ENCODE peak calls at places on chromosomes 11 and 22, in four cellular contexts. X is K562, R is HCT116, W is testis. I is an unnamed sample.

GRCh38 chr22:34306361-34306760 is 386.1 kb upstream of the LARGE1 start:
- DNase-seq in W (no peak), X (no peak), R (no peak), I (no peak)

GRCh38 chr11:37502202-37502601 is 904.2 kb upstream of the RAG2 start:
- DNase-seq in W (no peak), X (no peak), R (no peak), I (no peak)

GRCh38 chr11:14237333-14237988 is 121.5 kb downstream of the RRAS2 start:
- DNase-seq in R (no peak), W (no peak), X (no peak), I (no peak)

GRCh38 chr11:1402776-1403620 is 13.3 kb downstream of the BRSK2 start:
- DNase-seq in W (no peak), R (no peak), X (no peak), I (no peak)

GRCh38 chr22:35894937-35895708 is 133.5 kb downstream of the RBFOX2 start:
- DNase-seq in X (no peak), R (no peak), W (peak; percentile 74), I (peak; percentile 46)

GRCh38 chr11:131584694-131585592 is 214.5 kb downstream of the NTM start:
- DNase-seq in W (peak; percentile 28), R (no peak), X (peak; percentile 37), I (no peak)

GRCh38 chr22:41052661-41053490 is 39.5 kb upstream of the EP300 start:
- DNase-seq in W (no peak), R (no peak), X (no peak), I (peak; percentile 25)

GRCh38 chr22:43825651-43826050 is 13.5 kb upstream of the EFCAB6 start:
- DNase-seq in W (no peak), R (no peak), X (no peak), I (no peak)

GRCh38 chr11:827146-827860 is 416 bp upstream of the CRACR2B start:
- DNase-seq in R (no peak), W (no peak), X (peak; percentile 55), I (no peak)

GRCh38 chr11:113578164-113578455 is 102.9 kb upstream of the DRD2 start:
- DNase-seq in W (no peak), X (no peak), R (no peak), I (no peak)

GRCh38 chr11:120244476-120244875 is 4.5 kb downstream of the POU2F3 start:
- DNase-seq in X (no peak), R (no peak), W (no peak), I (no peak)

GRCh38 chr11:11960687-11961086 is 47.7 kb downstream of the DKK3 start:
- DNase-seq in R (no peak), W (no peak), X (no peak), I (no peak)

GRCh38 chr11:39992550-39992949 is 1466.9 kb downstream of the LRRC4C start:
- DNase-seq in X (no peak), R (no peak), W (no peak), I (no peak)

GRCh38 chr22:47396105-47396504 is 633.7 kb downstream of the TBC1D22A start:
- DNase-seq in W (no peak), R (no peak), X (no peak), I (no peak)

GRCh38 chr11:72234920-72235319 is 9.1 kb downstream of the PHOX2A start:
- DNase-seq in X (no peak), W (no peak), R (no peak), I (peak; percentile 45)

GRCh38 chr11:107567739-107568335 is 2.3 kb upstream of the ALKBH8 start:
- DNase-seq in X (no peak), W (no peak), R (no peak), I (no peak)

GRCh38 chr11:61701298-61701993 is 21.3 kb downstream of the DAGLA start:
- DNase-seq in R (peak; percentile 22), W (peak; percentile 25), X (peak; percentile 67), I (no peak)

GRCh38 chr11:93895106-93895862 is 44.9 kb upstream of the VSTM5 start:
- DNase-seq in X (peak; percentile 46), R (peak; percentile 59), W (peak; percentile 44), I (peak; percentile 34)

GRCh38 chr11:115765803-115766239 is 261.6 kb upstream of the CADM1 start:
- DNase-seq in W (no peak), X (no peak), R (no peak), I (no peak)

GRCh38 chr11:93199616-93200015 is 1.8 kb upstream of the SLC36A4 start:
- DNase-seq in W (no peak), X (no peak), R (no peak), I (no peak)

GRCh38 chr11:11381471-11382100 is 28.5 kb upstream of the CSNK2A3 start:
- DNase-seq in X (no peak), W (no peak), R (no peak), I (no peak)

GRCh38 chr22:26673485-26673884 is 16.1 kb downstream of the MIAT start:
- DNase-seq in W (no peak), R (no peak), X (no peak), I (no peak)

GRCh38 chr22:41264408-41264941 is 21.5 kb downstream of the RANGAP1 start:
- DNase-seq in W (no peak), R (no peak), X (no peak), I (no peak)

GRCh38 chr11:34192481-34193401 is 87.3 kb downstream of the NAT10 start:
- DNase-seq in R (peak; percentile 60), W (peak; percentile 50), X (no peak), I (peak; percentile 84)

GRCh38 chr22:49302530-49302929 is 525.1 kb downstream of the BRD1 start:
- DNase-seq in X (no peak), R (no peak), W (peak; percentile 10), I (no peak)

GRCh38 chr22:42906605-42907338 is 49.7 kb upstream of the ARFGAP3 start:
- DNase-seq in W (peak; percentile 66), X (no peak), R (no peak), I (peak; percentile 68)

GRCh38 chr11:86138958-86139357 is 70.1 kb upstream of the PICALM start:
- DNase-seq in W (no peak), X (no peak), R (no peak), I (no peak)

GRCh38 chr22:18032455-18033101 is 8.2 kb upstream of the MICAL3 start:
- DNase-seq in R (peak; percentile 60), X (no peak), W (no peak), I (no peak)

GRCh38 chr22:20591660-20592310 is 84.4 kb downstream of the MED15 start:
- DNase-seq in R (peak; percentile 19), X (peak; percentile 96), W (peak; percentile 44), I (no peak)

GRCh38 chr11:46422588-46422987 is 31.0 kb upstream of the CHRM4 start:
- DNase-seq in W (no peak), X (no peak), R (no peak), I (no peak)

GRCh38 chr22:23520875-23521441 is 59.1 kb downstream of the IGLL1 start:
- DNase-seq in R (no peak), W (peak; percentile 65), X (peak; percentile 20), I (no peak)

GRCh38 chr22:46281866-46282678 is 14.3 kb downstream of the TTC38 start:
- DNase-seq in W (no peak), X (no peak), R (no peak), I (no peak)

DNA sequence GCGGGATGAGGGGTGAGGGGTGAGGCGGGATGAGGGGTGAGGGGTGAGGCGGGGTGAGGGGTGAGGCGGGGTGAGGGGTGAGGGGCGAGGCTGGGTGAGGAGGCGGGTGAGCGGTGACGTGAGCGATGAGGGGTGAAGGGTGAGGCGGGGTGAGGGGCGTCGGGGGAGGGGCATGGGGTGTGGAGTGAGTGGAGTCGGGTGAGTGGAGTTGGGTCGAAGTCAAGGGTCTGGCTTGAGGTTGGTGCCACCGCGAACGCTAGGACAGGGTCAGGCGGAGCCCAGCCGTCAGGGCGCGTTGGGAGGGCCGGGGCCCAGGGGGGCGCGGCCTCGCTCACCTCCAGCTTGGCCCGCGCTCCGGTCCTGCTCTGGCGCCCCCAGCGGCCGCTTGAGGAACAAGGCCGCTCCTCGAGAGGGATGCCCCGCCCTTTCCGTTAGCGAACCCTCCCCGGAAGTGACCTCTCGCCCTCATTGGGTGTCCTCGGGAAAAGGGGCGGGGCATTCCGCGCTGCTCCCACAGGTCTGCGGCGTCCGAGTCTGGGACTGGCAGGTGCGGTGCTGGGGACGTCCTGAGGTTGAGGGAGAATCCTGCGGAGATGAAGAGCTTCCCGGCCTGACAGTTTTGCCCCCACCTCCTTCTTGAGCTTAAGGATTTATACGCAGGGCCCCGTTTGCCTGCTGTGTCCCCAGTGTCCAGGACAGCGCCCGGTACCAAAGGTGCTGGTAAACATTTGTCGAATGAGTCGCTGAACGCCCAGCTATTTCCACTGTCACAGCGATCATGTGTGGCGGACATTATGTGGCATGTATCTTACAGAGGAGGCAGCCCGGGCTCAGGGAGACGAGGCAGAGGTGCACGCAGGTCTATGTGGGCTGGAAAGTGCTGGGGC is at the start of gene SYCE3:
- DNase-seq in X (peak; percentile 94), R (peak; percentile 89), W (peak; percentile 98), I (peak; percentile 98)
- TF ChIP-seq POLR2A in X (peak; percentile 61), R (no peak), W (peak; percentile 27), I (peak; percentile 85)

GRCh38 chr11:67356867-67357561 is 3.7 kb upstream of the POLD4 start:
- DNase-seq in R (no peak), W (peak; percentile 67), X (peak; percentile 77), I (peak; percentile 78)
- H3K4me1 ChIP-seq in R (peaks cover 50% of the 10 kb centered on the region), W (peaks cover 34% of the 10 kb centered on the region), X (peaks cover 40% of the 10 kb centered on the region), I (peaks cover 30% of the 10 kb centered on the region)

DNA sequence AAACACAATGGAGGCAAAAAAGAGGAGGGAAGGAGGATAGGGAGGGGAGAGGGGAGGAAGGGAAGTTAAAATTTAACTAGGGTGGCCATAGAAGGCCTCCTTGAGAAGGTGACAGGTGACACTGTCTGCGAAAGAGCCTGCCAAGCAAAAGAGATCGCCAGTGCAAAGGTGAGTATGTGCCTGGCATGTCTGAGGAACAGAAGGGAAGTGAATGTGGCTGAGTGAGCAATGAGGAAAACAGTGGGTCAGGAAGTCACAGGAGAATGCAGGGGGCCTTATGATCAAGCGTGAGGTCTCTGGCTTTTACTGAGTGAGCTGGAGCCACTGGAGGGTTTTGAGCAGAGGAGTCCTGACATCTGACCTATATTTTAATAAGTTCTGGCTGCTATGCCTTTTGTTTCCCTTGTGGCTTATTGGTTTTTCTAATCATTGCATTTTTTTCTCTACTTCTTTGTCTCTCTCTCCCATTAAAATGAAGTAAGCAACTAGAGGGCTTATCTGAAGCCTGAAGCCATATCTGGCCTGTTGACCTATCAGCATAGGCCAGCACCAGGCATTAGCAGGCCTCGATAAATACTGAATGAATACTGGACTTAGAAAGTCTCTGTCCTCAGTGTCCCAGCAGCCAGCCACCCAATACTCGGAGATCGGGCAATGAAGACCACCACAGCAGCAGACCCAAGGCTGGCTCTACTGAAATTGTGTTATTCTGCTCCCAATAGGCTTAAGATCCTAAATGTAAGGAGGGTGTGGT is 5.6 kb downstream of the AP1B1 start:
- DNase-seq in R (no peak), X (no peak), W (no peak), I (peak; percentile 20)
- H3K4me3 ChIP-seq in R (no peak overlapping the region), X (no peak overlapping the region), W (no peak overlapping the region), I (no peak overlapping the region)

GRCh38 chr22:30920407-30920806 is 48.2 kb downstream of the MORC2 start:
- DNase-seq in W (peak; percentile 90), X (peak; percentile 75), R (peak; percentile 32), I (peak; percentile 77)

GRCh38 chr22:30921108-30921507 is 47.5 kb downstream of the MORC2 start:
- DNase-seq in W (peak; percentile 14), X (no peak), R (no peak), I (no peak)

GRCh38 chr22:30919973-30920372 is 48.6 kb downstream of the MORC2 start:
- DNase-seq in R (no peak), X (no peak), W (peak; percentile 2), I (no peak)

GRCh38 chr22:30923168-30923900 is 45.2 kb downstream of the MORC2 start:
- DNase-seq in W (peak; percentile 12), X (no peak), R (no peak), I (no peak)

GRCh38 chr22:30922151-30922611 is 46.4 kb downstream of the MORC2 start:
- DNase-seq in W (peak; percentile 77), X (no peak), R (no peak), I (peak; percentile 62)
- TF ChIP-seq POLR2A in W (no peak), X (no peak), R (no peak), I (no peak)

I was measured in adrenal gland.